ENCODE peak calls at places on chromosomes 11 and 22, in four cellular contexts. H, U, D and W are unnamed samples.

GRCh38 chr11:47269829-47270305 is at the start of gene MADD:
- DNase-seq in H (peak), U (peak), D (peak), W (peak)

GRCh38 chr22:31055322-31056159 is 25.6 kb upstream of the SMTN start:
- DNase-seq in H (peak), U (peak), D (no peak), W (peak)

GRCh38 chr22:17314472-17314871 is 54.8 kb upstream of the CECR2 start:
- DNase-seq in H (no peak), U (no peak), D (no peak), W (no peak)

GRCh38 chr11:3123761-3124733 is 41.1 kb downstream of the OSBPL5 start:
- DNase-seq in H (no peak), U (peak), D (no peak), W (peak)

GRCh38 chr11:92473736-92474135 is 249.1 kb downstream of the FAT3 start:
- DNase-seq in H (no peak), U (no peak), D (no peak), W (no peak)

GRCh38 chr11:14577835-14578529 is 57.8 kb upstream of the PSMA1 start:
- DNase-seq in H (no peak), U (no peak), D (no peak), W (no peak)

GRCh38 chr11:44305643-44306468 is 4.1 kb downstream of the ALX4 start:
- DNase-seq in H (no peak), U (no peak), D (peak), W (peak)

GRCh38 chr11:18384157-18384641 is 10.2 kb upstream of the LDHA start:
- DNase-seq in H (peak), U (peak), D (no peak), W (peak)

GRCh38 chr11:64378335-64378884 is 19.4 kb downstream of the RPS6KA4 start:
- DNase-seq in H (no peak), U (no peak), D (no peak), W (no peak)